ENCODE peak calls at places on chromosomes 13 and 19, in ten cellular contexts. W is OCI-LY7, Y is fibroblast of mammary gland, C is esophagus squamous epithelium, R is brain microvascular endothelial cell, T is HCT116, D is aorta, Q is cardiac muscle cell, H is tibial nerve, K is AG04450. S is an unnamed sample.

GRCh38 chr13:28163587-28163986 is 25.2 kb downstream of the PAN3 start:
- DNase-seq in H (no peak), Q (no peak), W (no peak), D (no peak), R (no peak), Y (no peak), T (no peak), C (no peak), K (no peak), S (no peak)

GRCh38 chr13:43006893-43007631 is 15.0 kb upstream of the EPSTI1 start:
- DNase-seq in T (no peak), K (no peak), C (no peak), H (no peak), Y (peak), W (no peak), Q (no peak), R (no peak), D (no peak), S (no peak)

GRCh38 chr13:61531383-61532065 is 115.9 kb upstream of the PCDH20 start:
- DNase-seq in Y (no peak), D (no peak), H (no peak), C (no peak), T (no peak), W (no peak), Q (no peak), K (no peak), R (no peak), S (no peak)

GRCh38 chr19:11279505-11280236 is 16.3 kb upstream of the TSPAN16 start:
- DNase-seq in W (peak), Y (no peak), H (no peak), T (no peak), C (no peak), Q (no peak), D (no peak), K (no peak), R (no peak), S (peak)

GRCh38 chr13:79973533-79973963 is 367.4 kb downstream of the SPRY2 start:
- DNase-seq in T (no peak), R (no peak), K (no peak), Q (no peak), Y (peak), C (no peak), D (no peak), W (peak), H (no peak), S (peak)

GRCh38 chr19:3881272-3882040 is 971 bp downstream of the ATCAY start:
- DNase-seq in Y (no peak), R (no peak), Q (no peak), D (no peak), T (no peak), H (no peak), W (no peak), K (no peak), C (no peak), S (no peak)

GRCh38 chr13:110444226-110444653 is 117.3 kb downstream of the RAB20 start:
- DNase-seq in C (no peak), K (no peak), Q (no peak), W (no peak), Y (peak), D (no peak), H (no peak), T (peak), R (peak), S (no peak)

GRCh38 chr13:44263920-44264610 is 109.6 kb upstream of the SERP2 start:
- DNase-seq in W (no peak), C (no peak), Y (peak), H (no peak), K (no peak), R (peak), D (no peak), Q (no peak), T (no peak), S (no peak)

GRCh38 chr13:95624020-95624419 is 20.5 kb downstream of the DZIP1 start:
- DNase-seq in K (no peak), D (no peak), H (no peak), Y (peak), Q (peak), T (peak), R (no peak), W (peak), C (no peak), S (peak)

GRCh38 chr13:27793377-27794074 is 1.2 kb downstream of the GSX1 start:
- DNase-seq in W (no peak), R (no peak), Y (no peak), T (no peak), K (no peak), C (no peak), D (no peak), H (no peak), Q (no peak), S (no peak)

GRCh38 chr19:18975011-18975410 is 34.0 kb upstream of the HOMER3 start:
- DNase-seq in H (no peak), K (no peak), T (no peak), W (no peak), C (no peak), D (no peak), Q (no peak), R (no peak), Y (peak), S (no peak)

GRCh38 chr19:55341191-55342043 is 1.7 kb downstream of the KMT5C start:
- DNase-seq in T (peak), H (peak), Y (peak), D (peak), R (peak), Q (peak), C (no peak), K (no peak), W (peak), S (peak)

GRCh38 chr13:79392882-79393563 is 13.0 kb downstream of the RBM26 start:
- DNase-seq in Q (no peak), D (no peak), K (no peak), H (no peak), W (no peak), R (peak), T (no peak), Y (peak), C (no peak), S (peak)

GRCh38 chr19:34559045-34559444 is 77.5 kb downstream of the WTIP start:
- DNase-seq in Y (no peak), K (no peak), Q (no peak), T (no peak), R (no peak), C (no peak), W (no peak), H (no peak), D (no peak), S (no peak)

GRCh38 chr13:88424463-88424862 is 753.3 kb downstream of the SLITRK5 start:
- DNase-seq in W (no peak), R (no peak), T (no peak), C (no peak), Q (no peak), D (no peak), K (no peak), Y (no peak), H (no peak), S (no peak)

GRCh38 chr13:22665531-22665930 is 515.2 kb upstream of the SGCG start:
- DNase-seq in R (no peak), D (no peak), Q (no peak), Y (no peak), K (no peak), T (no peak), H (no peak), C (no peak), W (no peak), S (no peak)

GRCh38 chr19:54331626-54332025 is 7.3 kb downstream of the LILRA4 start:
- DNase-seq in C (no peak), Q (no peak), Y (no peak), H (no peak), R (no peak), K (no peak), W (no peak), T (no peak), D (no peak), S (no peak)

GRCh38 chr13:113001251-113002140 is 32.5 kb downstream of the MCF2L start:
- DNase-seq in C (no peak), K (no peak), T (no peak), W (no peak), H (no peak), R (peak), D (no peak), Q (peak), Y (no peak), S (no peak)
- H3K4me3 ChIP-seq in C (peak), K (no peak), T (no peak), W (no peak), H (peak), R (no peak), D (peak), Q (no peak), Y (no peak), S (no peak)

DNA sequence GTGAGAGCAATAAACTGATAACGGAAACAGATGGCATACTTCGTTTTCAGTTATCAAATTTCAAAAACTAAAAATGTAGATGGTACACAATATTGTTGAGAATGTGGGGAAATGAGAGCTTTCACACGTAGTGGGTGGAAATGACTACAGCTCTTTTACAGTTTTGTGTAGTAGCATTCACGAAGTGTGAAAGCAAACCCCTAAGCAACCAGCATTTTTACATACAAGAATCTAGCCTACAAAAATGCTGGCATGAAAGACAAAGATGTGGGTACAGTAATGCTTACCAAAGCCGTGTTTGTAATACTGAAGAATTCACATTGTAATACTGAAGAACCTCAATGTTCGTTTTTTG is 6.3 kb upstream of the ZNF283 start:
- DNase-seq in Q (no peak), C (no peak), T (no peak), D (no peak), R (no peak), K (no peak), W (no peak), H (no peak), Y (no peak), S (no peak)
- H3K4me3 ChIP-seq in Q (no peak), C (peak), T (no peak), D (no peak), R (peak), K (peak), W (no peak), H (peak), Y (peak), S (no peak)

GRCh38 chr19:7917292-7918061 is 2.7 kb upstream of the SNAPC2 start:
- DNase-seq in R (peak), C (no peak), T (no peak), Q (peak), D (peak), H (no peak), K (no peak), Y (peak), W (peak), S (no peak)

GRCh38 chr19:7916137-7916907 is 1.7 kb downstream of the TGFBR3L start:
- DNase-seq in T (no peak), H (no peak), R (no peak), C (no peak), Q (peak), Y (no peak), W (peak), K (no peak), D (peak), S (peak)

GRCh38 chr19:7918615-7919421 is 1.3 kb upstream of the SNAPC2 start:
- DNase-seq in H (no peak), R (no peak), C (no peak), Y (no peak), W (no peak), Q (no peak), T (no peak), K (no peak), D (peak), S (no peak)

GRCh38 chr19:7915250-7916136 is 863 bp downstream of the TGFBR3L start:
- DNase-seq in H (no peak), C (no peak), Q (no peak), Y (no peak), R (no peak), W (no peak), K (no peak), T (no peak), D (peak), S (no peak)

DNA sequence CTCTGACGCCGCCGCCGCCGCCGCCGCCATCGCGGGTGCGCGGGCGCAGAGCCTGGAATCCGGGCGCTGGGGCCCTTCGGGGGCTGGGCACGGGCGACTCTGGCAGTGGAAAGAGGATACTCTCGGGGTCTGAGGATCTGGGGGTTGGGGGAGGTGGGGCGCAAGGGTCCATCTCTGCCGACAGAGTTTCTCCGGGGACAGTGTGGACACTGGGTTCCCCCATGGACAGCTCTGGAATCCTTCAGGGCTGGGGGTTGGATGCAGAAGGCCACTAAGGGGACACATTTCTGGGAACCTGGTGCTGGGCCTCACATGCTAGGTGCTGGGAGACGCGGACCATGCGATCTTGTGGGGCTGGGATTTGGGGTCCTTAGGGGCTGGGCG is 2.3 kb downstream of the TGFBR3L start:
- DNase-seq in W (no peak), Y (no peak), C (no peak), Q (no peak), K (no peak), D (peak), T (no peak), H (no peak), R (no peak), S (no peak)
- H3K4me3 ChIP-seq in W (no peak), Y (peak), C (peak), Q (peak), K (peak), D (no peak), T (peak), H (peak), R (no peak), S (peak)

GRCh38 chr19:50657222-50657669 is 8.0 kb downstream of the C19orf81 start:
- DNase-seq in Q (no peak), C (no peak), K (no peak), T (no peak), Y (no peak), D (no peak), R (no peak), W (no peak), H (no peak), S (no peak)
- H3K4me3 ChIP-seq in Q (peak), C (no peak), K (no peak), T (peak), Y (no peak), D (no peak), R (no peak), W (peak), H (no peak), S (peak)

S was measured in Jurkat, Clone E6-1.